ENCODE peak calls at places on chromosomes 12 and 14, in six cellular contexts. L, P, D, N, J and U are unnamed samples.

GRCh38 chr12:77120695-77121094 is 55.3 kb upstream of the E2F7 start:
- DNase-seq in P (no peak), N (no peak), D (no peak), J (no peak), L (no peak), U (no peak)

GRCh38 chr14:74048291-74048690 is 29.1 kb downstream of the BBOF1 start:
- DNase-seq in D (peak; percentile 50), P (no peak), N (no peak), L (no peak), J (peak; percentile 12), U (no peak)

GRCh38 chr12:72036393-72036792 is 97.7 kb downstream of the TPH2 start:
- DNase-seq in D (no peak), J (no peak), L (no peak), N (no peak), P (no peak), U (no peak)

GRCh38 chr12:2227360-2227759 is 174.6 kb downstream of the CACNA1C start:
- DNase-seq in D (no peak), L (no peak), N (no peak), J (no peak), P (no peak), U (no peak)

GRCh38 chr12:107660230-107660629 is 25.4 kb upstream of the PWP1 start:
- DNase-seq in L (no peak), J (no peak), P (no peak), N (no peak), D (no peak), U (no peak)

GRCh38 chr12:1933342-1933992 is 15.0 kb upstream of the CACNA2D4 start:
- DNase-seq in D (peak; percentile 51), N (no peak), L (peak; percentile 54), J (no peak), P (no peak), U (no peak)

GRCh38 chr12:25723921-25724491 is 170.9 kb upstream of the LMNTD1 start:
- DNase-seq in D (no peak), J (no peak), P (no peak), L (no peak), N (no peak), U (no peak)

GRCh38 chr12:119308743-119309456 is 25.6 kb upstream of the CCDC60 start:
- DNase-seq in N (no peak), L (no peak), P (no peak), J (no peak), D (peak; percentile 48), U (no peak)

GRCh38 chr12:116164263-116164817 is 113.2 kb downstream of the MED13L start:
- DNase-seq in P (no peak), J (peak; percentile 29), N (no peak), L (no peak), D (no peak), U (no peak)

GRCh38 chr12:132657004-132657727 is 30.0 kb downstream of the POLE start:
- DNase-seq in L (no peak), D (no peak), P (no peak), J (no peak), N (no peak), U (no peak)

GRCh38 chr14:92397140-92397815 is 74.3 kb downstream of the SLC24A4 start:
- DNase-seq in J (no peak), N (no peak), D (no peak), L (no peak), P (no peak), U (no peak)
- TF ChIP-seq TAF1 in J (no peak), N (no peak), D (no peak), L (no peak), P (no peak), U (no peak)

GRCh38 chr12:53379389-53380103 is 430 bp upstream of the SP1 start:
- DNase-seq in P (peak; percentile 100), D (peak; percentile 86), N (peak; percentile 100), L (peak; percentile 69), J (peak; percentile 89), U (peak; percentile 73)
- TF ChIP-seq POLR2A in P (peak; percentile 97), D (peak; percentile 98), N (peak; percentile 45), L (peak; percentile 95), J (peak; percentile 95), U (peak; percentile 97)

GRCh38 chr14:21405097-21405496 is 21.3 kb upstream of the SUPT16H start:
- DNase-seq in D (no peak), L (no peak), P (no peak), N (no peak), J (no peak), U (no peak)
- TF ChIP-seq POLR2AphosphoS5 in D (no peak), L (no peak), P (no peak), N (no peak), J (no peak), U (no peak)

DNA sequence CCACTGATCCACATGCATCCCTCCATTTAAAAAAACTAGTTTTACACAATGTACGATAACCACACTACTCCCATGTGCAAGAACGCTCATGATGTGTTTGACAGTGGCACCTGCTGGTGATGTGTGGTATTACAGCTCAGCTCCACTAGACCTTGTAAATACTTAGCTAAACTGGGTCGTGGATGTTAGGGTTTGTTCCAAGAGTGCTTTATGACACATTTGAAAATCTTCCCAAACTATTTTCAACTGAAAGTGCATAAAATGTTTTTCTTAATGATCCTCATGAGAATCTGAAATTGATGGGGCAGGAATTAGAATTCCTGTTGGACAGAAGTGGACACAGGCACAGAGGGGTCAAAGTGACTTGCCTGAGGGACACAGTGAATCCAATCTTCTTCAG is 99.2 kb downstream of the SCARB1 start:
- DNase-seq in D (peak; percentile 71), P (no peak), N (no peak), J (peak; percentile 47), L (no peak), U (no peak)
- TF ChIP-seq TAF1 in D (no peak), P (no peak), N (no peak), J (no peak), L (no peak), U (no peak)

DNA sequence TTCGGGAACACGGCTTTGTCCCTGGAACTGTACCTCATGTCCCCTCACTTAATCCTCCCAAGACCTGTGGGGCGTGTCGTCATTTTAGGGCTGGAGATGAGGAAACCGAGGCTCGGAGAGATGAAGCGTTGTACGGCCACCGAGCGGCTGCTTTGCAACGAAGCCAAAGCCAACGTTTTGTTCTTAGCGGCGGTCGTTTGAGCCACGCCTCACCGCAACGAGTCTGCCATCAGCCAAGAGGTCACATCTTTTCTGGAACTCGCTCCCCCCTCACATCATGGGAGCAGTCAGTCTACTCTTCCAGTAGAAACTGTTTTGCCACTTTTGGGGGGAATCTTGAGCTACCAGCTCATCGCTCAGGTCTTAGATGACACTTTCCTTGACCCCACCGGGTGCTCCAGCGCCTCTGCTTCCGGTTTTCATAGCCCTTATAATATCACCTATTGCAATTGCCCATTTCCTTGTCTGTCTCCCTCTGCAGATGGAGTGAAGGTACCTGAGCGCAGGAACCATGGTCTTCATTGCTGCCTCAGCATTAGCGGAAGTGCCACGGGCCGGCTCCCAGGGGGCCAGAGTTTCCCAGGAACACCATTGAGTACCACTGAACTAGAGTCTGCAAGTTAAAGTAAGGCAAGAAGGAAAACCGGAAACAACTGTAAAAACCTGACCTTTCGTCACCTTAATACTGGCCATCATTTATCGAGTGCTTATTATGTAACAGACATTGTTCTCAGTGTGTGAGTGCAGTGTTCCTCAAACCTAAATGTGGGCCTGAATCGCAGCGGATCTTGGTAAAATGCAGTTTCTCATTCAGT is 19.6 kb downstream of the NINJ2 start:
- DNase-seq in J (peak; percentile 18), L (no peak), D (no peak), P (no peak), N (no peak), U (no peak)
- TF ChIP-seq POLR2A in J (peak; percentile 51), L (no peak), D (no peak), P (peak; percentile 78), N (no peak), U (peak; percentile 57)

GRCh38 chr12:124910561-124911478 is 3.6 kb downstream of the UBC start:
- DNase-seq in D (no peak), N (no peak), L (no peak), P (no peak), J (no peak), U (no peak)

GRCh38 chr12:124914392-124915248 is at the start of gene UBC:
- DNase-seq in L (peak; percentile 54), J (peak; percentile 88), N (peak; percentile 76), P (no peak), D (peak; percentile 92), U (peak; percentile 60)

GRCh38 chr12:124915249-124916236 is 1.1 kb upstream of the UBC start:
- DNase-seq in D (no peak), J (peak; percentile 56), P (no peak), N (peak; percentile 51), L (no peak), U (no peak)

GRCh38 chr12:124916370-124917134 is 2.1 kb upstream of the UBC start:
- DNase-seq in P (no peak), N (peak; percentile 96), J (peak; percentile 20), L (no peak), D (no peak), U (no peak)

DNA sequence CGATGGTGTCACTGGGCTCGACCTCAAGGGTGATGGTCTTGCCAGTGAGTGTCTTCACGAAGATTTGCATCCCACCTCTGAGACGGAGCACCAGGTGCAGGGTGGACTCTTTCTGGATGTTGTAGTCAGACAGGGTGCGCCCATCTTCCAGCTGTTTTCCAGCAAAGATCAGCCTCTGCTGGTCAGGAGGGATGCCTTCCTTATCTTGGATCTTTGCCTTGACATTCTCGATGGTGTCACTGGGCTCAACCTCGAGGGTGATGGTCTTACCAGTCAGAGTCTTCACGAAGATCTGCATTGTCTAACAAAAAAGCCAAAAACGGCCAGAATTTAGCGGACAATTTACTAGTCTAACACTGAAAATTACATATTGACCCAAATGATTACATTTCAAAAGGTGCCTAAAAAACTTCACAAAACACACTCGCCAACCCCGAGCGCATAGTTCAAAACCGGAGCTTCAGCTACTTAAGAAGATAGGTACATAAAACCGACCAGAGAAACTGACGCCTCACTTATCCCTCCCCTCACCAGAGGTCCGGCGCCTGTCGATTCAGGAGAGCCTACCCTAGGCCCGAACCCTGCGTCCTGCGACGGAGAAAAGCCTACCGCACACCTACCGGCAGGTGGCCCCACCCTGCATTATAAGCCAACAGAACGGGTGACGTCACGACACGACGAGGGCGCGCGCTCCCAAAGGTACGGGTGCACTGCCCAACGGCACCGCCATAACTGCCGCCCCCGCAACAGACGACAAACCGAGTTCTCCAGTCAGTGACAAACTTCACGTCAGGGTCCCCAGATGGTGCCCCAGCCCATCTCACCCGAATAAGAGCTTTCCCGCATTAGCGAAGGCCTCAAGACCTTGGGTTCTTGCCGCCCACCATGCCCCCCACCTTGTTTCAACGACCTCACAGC is 717 bp downstream of the UBC start:
- DNase-seq in N (peak; percentile 76), L (peak; percentile 22), J (peak; percentile 74), P (no peak), D (peak; percentile 84), U (peak; percentile 42)
- TF ChIP-seq POLR2AphosphoS5 in N (no peak), L (no peak), J (peak; percentile 15), P (no peak), D (peak; percentile 88), U (no peak)

GRCh38 chr12:53939141-53940108 is 794 bp downstream of the HOXC13 start:
- DNase-seq in L (no peak), J (no peak), N (peak; percentile 24), D (peak; percentile 74), P (no peak), U (no peak)
- TF ChIP-seq TAF1 in L (no peak), J (no peak), N (no peak), D (no peak), P (no peak), U (no peak)